ENCODE peak calls at places on chromosomes 16 and 17, in seven cellular contexts. T is astrocyte of the spinal cord; C is NCI-H524; N is stimulated activated CD8-positive, alpha-beta memory T cell treated with anti-CD3 and anti-CD28 coated beads, Interleukin-7, amount 100 ng/mL, for 1 hour; Z is cardiac fibroblast; L is Caco-2; K is heart left ventricle. R is an unnamed sample.

GRCh38 chr17:37060094-37060493 is 111.3 kb downstream of the AATF start:
- DNase-seq in T (no peak), C (no peak), N (no peak), Z (no peak), L (no peak), K (no peak), R (no peak)

GRCh38 chr17:78933959-78934568 is 8.9 kb upstream of the TIMP2 start:
- DNase-seq in T (peak), C (peak), N (no peak), Z (peak), L (no peak), K (peak), R (peak)

GRCh38 chr17:62671553-62671952 is 44.1 kb downstream of the MRC2 start:
- DNase-seq in T (no peak), C (peak), N (no peak), Z (no peak), L (no peak), K (peak), R (no peak)

GRCh38 chr17:48907713-48908046 is 527 bp upstream of the UBE2Z start:
- DNase-seq in T (peak), C (no peak), N (no peak), Z (peak), L (no peak), K (no peak), R (peak)

GRCh38 chr17:80614320-80614719 is 69.7 kb downstream of the RPTOR start:
- DNase-seq in T (no peak), C (no peak), N (no peak), Z (no peak), L (no peak), K (no peak), R (no peak)

GRCh38 chr16:14372471-14372870 is 257.6 kb downstream of the PARN start:
- DNase-seq in T (no peak), C (peak), N (no peak), Z (no peak), L (no peak), K (no peak), R (peak)

GRCh38 chr17:30956764-30957374 is 14.0 kb upstream of the RNF135 start:
- DNase-seq in T (peak), C (no peak), N (no peak), Z (peak), L (no peak), K (no peak), R (no peak)

GRCh38 chr16:81437860-81438259 is 6.7 kb upstream of the CMIP start:
- DNase-seq in T (no peak), C (no peak), N (no peak), Z (peak), L (no peak), K (no peak), R (no peak)

GRCh38 chr17:37096071-37096470 is 147.3 kb downstream of the AATF start:
- DNase-seq in T (no peak), C (no peak), N (no peak), Z (no peak), L (no peak), K (no peak), R (no peak)

GRCh38 chr17:16122697-16123434 is 92.5 kb downstream of the NCOR1 start:
- DNase-seq in T (no peak), C (no peak), N (no peak), Z (peak), L (no peak), K (no peak), R (no peak)

GRCh38 chr17:1068356-1068755 is 71.4 kb downstream of the TIMM22 start:
- DNase-seq in T (no peak), C (no peak), N (no peak), Z (no peak), L (no peak), K (peak), R (no peak)

GRCh38 chr17:48575673-48576478 is 2.3 kb downstream of the HOXB4 start:
- DNase-seq in T (peak), C (no peak), N (no peak), Z (no peak), L (no peak), K (no peak), R (no peak)

GRCh38 chr17:69978056-69978646 is 96.9 kb upstream of the KCNJ16 start:
- DNase-seq in T (peak), C (no peak), N (no peak), Z (peak), L (no peak), K (no peak), R (no peak)

GRCh38 chr16:89658221-89658879 is 714 bp downstream of the SPATA33 start:
- DNase-seq in T (no peak), C (no peak), N (no peak), Z (no peak), L (no peak), K (no peak), R (peak)

GRCh38 chr17:28758411-28759121 is 14.8 kb downstream of the TRAF4 start:
- DNase-seq in T (no peak), C (no peak), N (no peak), Z (no peak), L (no peak), K (no peak), R (no peak)

GRCh38 chr16:82841108-82841507 is 214.3 kb downstream of the CDH13 start:
- DNase-seq in T (no peak), C (no peak), N (no peak), Z (no peak), L (no peak), K (no peak), R (no peak)

GRCh38 chr17:8121531-8122390 is 2.1 kb downstream of the HES7 start:
- DNase-seq in T (peak), C (peak), N (no peak), Z (peak), L (peak), K (no peak), R (peak)

GRCh38 chr16:74698220-74698619 is 2.4 kb downstream of the MLKL start:
- DNase-seq in T (no peak), C (no peak), N (no peak), Z (no peak), L (no peak), K (no peak), R (no peak)

GRCh38 chr16:4572715-4573114 is 16.6 kb downstream of the C16orf96 start:
- DNase-seq in T (no peak), C (no peak), N (no peak), Z (peak), L (no peak), K (no peak), R (no peak)

GRCh38 chr16:35306915-35307314 is 1847.5 kb downstream of the TP53TG3F start:
- DNase-seq in T (no peak), C (no peak), N (no peak), Z (no peak), L (no peak), K (no peak), R (no peak)

GRCh38 chr16:75938818-75939217 is 212.5 kb upstream of the CPHXL start:
- DNase-seq in T (no peak), C (no peak), N (no peak), Z (no peak), L (no peak), K (no peak), R (no peak)

GRCh38 chr17:71966459-71967313 is 154.1 kb upstream of the SOX9 start:
- DNase-seq in T (peak), C (no peak), N (no peak), Z (no peak), L (no peak), K (no peak), R (no peak)

GRCh38 chr16:6937641-6938040 is 395.0 kb upstream of the RBFOX1 start:
- DNase-seq in T (no peak), C (no peak), N (no peak), Z (no peak), L (no peak), K (no peak), R (no peak)

GRCh38 chr16:2963611-2964415 is at the start of gene KREMEN2:
- DNase-seq in T (no peak), C (peak), N (no peak), Z (no peak), L (peak), K (no peak), R (peak)

GRCh38 chr17:43994272-43995149 is 9.9 kb upstream of the NAGS start:
- DNase-seq in T (peak), C (peak), N (peak), Z (peak), L (peak), K (peak), R (peak)